ENCODE peak calls at places on chromosomes 16 and 17, in six cellular contexts. I is SW 1271; L is Caki2; S is activated naive CD8-positive, alpha-beta T cell treated with anti-CD3 and anti-CD28 coated beads for 36 hours; H is skeletal muscle cell; T is stimulated activated CD8-positive, alpha-beta memory T cell treated with anti-CD3 and anti-CD28 coated beads, Interleukin-7, amount 100 ng/mL, for 1 hour. U is an unnamed sample.

GRCh38 chr17:55513885-55514590 is 2.8 kb upstream of the SMIM36 start:
- DNase-seq in S (peak), T (peak), I (peak), H (peak), L (peak), U (peak)

GRCh38 chr17:57285681-57286080 is 29.4 kb downstream of the MSI2 start:
- DNase-seq in L (no peak), I (no peak), S (no peak), H (no peak), T (no peak), U (no peak)

GRCh38 chr16:53605979-53606378 is 97.7 kb downstream of the RPGRIP1L start:
- DNase-seq in L (no peak), H (no peak), I (no peak), T (no peak), S (no peak), U (no peak)

GRCh38 chr17:34397265-34397664 is 34.2 kb upstream of the CCL1 start:
- DNase-seq in T (no peak), H (no peak), I (no peak), L (no peak), S (no peak), U (no peak)

GRCh38 chr16:19282101-19282500 is 3.4 kb upstream of the CLEC19A start:
- DNase-seq in T (no peak), S (no peak), L (no peak), I (no peak), H (no peak), U (no peak)

GRCh38 chr17:78873519-78874340 is 29.3 kb downstream of the CEP295NL start:
- DNase-seq in H (peak), S (no peak), L (peak), I (no peak), T (no peak), U (no peak)

GRCh38 chr17:47288531-47289116 is 35.0 kb downstream of the ITGB3 start:
- DNase-seq in S (no peak), I (no peak), L (no peak), H (no peak), T (no peak), U (no peak)

GRCh38 chr16:83720981-83721380 is 86.8 kb upstream of the HSBP1 start:
- DNase-seq in L (no peak), H (no peak), T (no peak), S (no peak), I (no peak), U (no peak)

GRCh38 chr17:77058016-77058415 is 82.8 kb upstream of the SEC14L1 start:
- DNase-seq in T (no peak), I (no peak), H (no peak), S (no peak), L (no peak), U (no peak)

GRCh38 chr16:19102187-19102872 is 11.4 kb upstream of the ITPRIPL2 start:
- DNase-seq in L (no peak), H (no peak), I (no peak), S (no peak), T (no peak), U (no peak)

GRCh38 chr16:50841081-50841886 is 99.4 kb downstream of the CYLD start:
- DNase-seq in H (no peak), S (peak), I (no peak), L (no peak), T (peak), U (no peak)

GRCh38 chr16:87366288-87366687 is 17.3 kb downstream of the FBXO31 start:
- DNase-seq in T (no peak), I (no peak), H (no peak), L (no peak), S (no peak), U (no peak)

GRCh38 chr17:72284806-72285205 is 164.0 kb downstream of the SOX9 start:
- DNase-seq in L (no peak), S (no peak), I (no peak), H (no peak), T (no peak), U (no peak)

GRCh38 chr17:81977211-81978091 is at the start of gene ASPSCR1:
- DNase-seq in T (peak), L (peak), I (peak), S (peak), H (peak), U (peak)

GRCh38 chr16:69796285-69797118 is 34.4 kb downstream of the WWP2 start:
- DNase-seq in H (peak), L (peak), I (peak), S (no peak), T (no peak), U (peak)

GRCh38 chr16:2821483-2822157 is 4.6 kb downstream of the PRSS21 start:
- DNase-seq in H (no peak), I (no peak), S (no peak), T (no peak), L (no peak), U (no peak)

GRCh38 chr17:74823176-74823495 is 36.5 kb downstream of the GRIN2C start:
- DNase-seq in H (no peak), L (no peak), I (no peak), T (no peak), S (no peak), U (no peak)

GRCh38 chr17:78715876-78716275 is 66.2 kb downstream of the CYTH1 start:
- DNase-seq in I (no peak), S (no peak), L (no peak), H (no peak), T (no peak), U (no peak)